ENCODE peak calls at places on chromosomes 2 and 18, in seven cellular contexts. H is psoas muscle, E is heart right ventricle, A is prostate gland, C is HCT116, M is BE2C, R is astrocyte. S is an unnamed sample.

GRCh38 chr2:158098171-158098570 is 3.5 kb upstream of the UPP2 start:
- DNase-seq in M (no peak), C (no peak), A (no peak), H (no peak), E (no peak), R (no peak), S (no peak)

GRCh38 chr18:46070683-46071614 is 1.1 kb downstream of the PSTPIP2 start:
- DNase-seq in C (no peak), R (no peak), E (no peak), M (no peak), A (no peak), H (no peak), S (peak; percentile 58)

GRCh38 chr2:241110607-241111442 is 8.7 kb upstream of the MTERF4 start:
- DNase-seq in E (no peak), C (no peak), M (no peak), R (no peak), H (no peak), A (no peak), S (no peak)

GRCh38 chr18:56139792-56140254 is 498.6 kb downstream of the TXNL1 start:
- DNase-seq in R (peak; percentile 95), A (no peak), E (peak; percentile 24), M (no peak), H (peak; percentile 79), C (no peak), S (no peak)

GRCh38 chr2:74917702-74918619 is 40.5 kb upstream of the POLE4 start:
- DNase-seq in E (no peak), H (no peak), C (no peak), A (no peak), R (peak; percentile 59), M (no peak), S (peak; percentile 22)

GRCh38 chr18:68284236-68284635 is 430.7 kb downstream of the TMX3 start:
- DNase-seq in R (no peak), E (no peak), C (no peak), A (no peak), M (no peak), H (no peak), S (no peak)

GRCh38 chr18:13369353-13369752 is 150.8 kb downstream of the LDLRAD4 start:
- DNase-seq in A (no peak), H (no peak), M (no peak), E (no peak), R (no peak), C (no peak), S (no peak)

GRCh38 chr2:64514018-64514417 is 10.1 kb upstream of the AFTPH start:
- DNase-seq in R (no peak), M (no peak), A (peak; percentile 22), C (no peak), H (no peak), E (no peak), S (no peak)

GRCh38 chr2:238093181-238094140 is 6.7 kb upstream of the ESPNL start:
- DNase-seq in M (no peak), C (no peak), R (no peak), E (no peak), A (no peak), H (peak; percentile 53), S (no peak)

GRCh38 chr2:233084488-233084887 is 24.3 kb downstream of the INPP5D start:
- DNase-seq in E (peak; percentile 35), H (peak; percentile 65), R (no peak), C (no peak), A (peak; percentile 16), M (no peak), S (peak; percentile 98)

GRCh38 chr2:233087725-233088124 is 27.6 kb downstream of the INPP5D start:
- DNase-seq in R (no peak), M (no peak), H (no peak), E (no peak), C (no peak), A (no peak), S (no peak)

GRCh38 chr2:233085037-233085838 is 25.1 kb downstream of the INPP5D start:
- DNase-seq in R (no peak), E (no peak), C (no peak), H (no peak), A (no peak), M (no peak), S (no peak)

GRCh38 chr2:233083782-233084181 is 23.6 kb downstream of the INPP5D start:
- DNase-seq in R (no peak), A (no peak), C (no peak), M (no peak), E (no peak), H (no peak), S (no peak)

DNA sequence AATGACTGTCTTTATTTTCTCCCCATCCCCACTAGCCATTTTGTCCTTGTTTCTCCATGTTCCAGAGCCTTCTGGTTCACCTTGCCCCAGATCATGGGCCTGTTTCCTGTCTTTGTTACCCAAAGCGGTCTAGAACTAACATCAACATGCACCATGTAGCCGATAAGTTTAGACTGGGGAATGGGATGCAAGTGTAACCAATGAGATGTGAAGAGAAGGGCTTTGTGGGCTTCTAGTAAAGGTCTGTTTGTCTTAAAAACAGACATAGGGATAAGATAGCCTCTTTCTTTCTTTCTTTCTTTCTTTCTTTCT is 25.7 kb downstream of the INPP5D start:
- DNase-seq in E (no peak), C (no peak), H (no peak), A (no peak), M (no peak), R (no peak), S (no peak)
- H3K4me3 ChIP-seq in E (no peak overlapping the region), C (no peak overlapping the region), H (no peak overlapping the region), A (no peak overlapping the region), M (no peak overlapping the region), R (no peak overlapping the region), S (no peak overlapping the region)

GRCh38 chr2:120779781-120780283 is 44.2 kb downstream of the GLI2 start:
- DNase-seq in M (no peak), C (no peak), A (no peak), R (peak; percentile 98), E (peak; percentile 1), H (no peak), S (peak; percentile 38)
- TF ChIP-seq CTCF in M (no peak), C (no peak), A (no peak), R (no peak), E (no peak), H (no peak), S (no peak)

DNA sequence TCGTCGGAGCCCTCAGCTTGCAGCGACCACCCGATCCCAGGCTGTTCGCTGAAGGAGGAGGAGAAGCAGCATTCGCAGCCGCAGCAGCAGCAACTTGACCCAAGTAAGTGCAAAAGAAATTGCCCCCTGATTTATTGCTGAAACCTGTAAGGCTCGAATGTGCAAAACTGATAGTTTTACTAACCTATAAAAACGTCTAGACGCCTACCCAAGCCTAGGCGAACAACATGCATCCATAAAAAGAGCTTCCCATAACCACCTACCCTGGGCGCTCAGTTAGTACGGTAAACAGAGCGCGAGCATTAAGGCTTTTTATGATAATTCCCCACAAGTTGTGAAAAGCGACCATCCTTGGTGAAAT is 944 bp downstream of the HOXD9 start:
- DNase-seq in E (no peak), A (no peak), C (no peak), M (no peak), H (no peak), R (no peak), S (no peak)
- H3K4me3 ChIP-seq in E (no peak overlapping the region), A (peak overlapping the region; percentile 29), C (no peak overlapping the region), M (peak overlapping the region; percentile 68), H (peak overlapping the region; percentile 83), R (no peak overlapping the region), S (no peak overlapping the region)

DNA sequence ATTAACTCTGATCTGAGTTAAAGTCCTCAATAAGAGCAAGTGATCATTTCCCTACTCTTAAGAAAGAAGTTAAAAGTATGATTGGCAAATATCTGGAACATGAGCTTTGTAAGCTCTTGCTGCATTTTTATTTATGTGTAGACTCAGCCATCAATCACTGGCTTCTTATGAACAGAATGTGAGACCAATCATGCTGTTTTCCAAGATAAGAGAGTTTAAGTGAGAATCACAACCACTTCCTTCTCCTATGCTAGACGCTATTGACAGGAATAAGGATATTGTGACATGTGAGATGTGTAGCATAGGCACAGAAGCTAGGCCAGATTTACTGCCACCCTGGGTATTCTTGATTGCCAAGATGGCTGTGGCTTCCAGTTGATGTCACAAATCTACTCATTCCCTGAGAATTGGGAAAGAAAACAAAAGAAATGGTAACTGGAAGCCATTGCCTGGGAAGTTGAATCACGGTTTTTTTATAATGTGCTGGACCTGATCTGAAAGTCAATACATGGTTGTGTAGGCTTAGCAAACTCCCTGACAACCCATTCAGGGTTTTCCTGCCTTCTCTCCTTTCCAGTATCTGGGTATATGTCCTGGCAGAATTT is 49.9 kb downstream of the RAB27B start:
- DNase-seq in M (no peak), H (no peak), R (peak; percentile 25), C (no peak), E (no peak), A (no peak), S (no peak)
- TF ChIP-seq CTCF in M (no peak), H (no peak), R (no peak), C (no peak), E (no peak), A (no peak), S (no peak)

DNA sequence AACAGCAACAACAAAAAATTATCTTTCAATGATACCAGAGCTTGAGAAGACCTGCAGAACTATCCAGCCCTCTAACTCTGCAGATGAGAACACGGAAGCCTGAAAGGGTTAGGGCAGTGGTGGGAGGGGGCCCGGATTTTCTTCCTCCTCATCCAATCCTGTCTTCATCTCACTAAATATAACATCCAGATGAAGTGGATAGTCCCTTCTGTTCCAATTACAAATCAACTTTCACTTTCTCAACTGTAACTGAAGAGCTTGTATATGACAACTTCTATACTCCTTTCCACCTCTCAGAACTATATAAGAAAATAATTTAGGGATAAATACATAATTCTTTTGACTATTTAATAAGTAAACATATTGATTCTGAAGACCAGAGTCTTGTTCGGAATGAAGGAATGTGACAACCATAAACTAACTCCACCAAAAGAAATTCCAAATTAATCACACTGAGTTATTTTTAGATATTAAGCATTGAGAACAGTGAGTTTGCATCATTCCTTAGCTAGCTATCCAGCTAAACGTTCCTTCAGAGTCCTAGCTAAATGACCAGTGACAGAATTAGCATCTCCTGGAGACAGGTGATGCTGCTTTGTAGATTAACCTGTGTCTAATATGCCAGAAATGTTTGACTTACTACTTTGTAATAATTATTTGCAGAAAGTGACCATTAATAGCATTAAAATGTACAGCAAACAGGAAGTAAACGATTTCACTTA is 32.7 kb downstream of the SFT2D3 start:
- DNase-seq in H (no peak), R (peak; percentile 53), C (no peak), A (no peak), E (no peak), M (no peak), S (no peak)
- H3K4me3 ChIP-seq in H (peak overlapping the region; percentile 58), R (no peak overlapping the region), C (no peak overlapping the region), A (no peak overlapping the region), E (peak overlapping the region; percentile 16), M (no peak overlapping the region), S (no peak overlapping the region)

DNA sequence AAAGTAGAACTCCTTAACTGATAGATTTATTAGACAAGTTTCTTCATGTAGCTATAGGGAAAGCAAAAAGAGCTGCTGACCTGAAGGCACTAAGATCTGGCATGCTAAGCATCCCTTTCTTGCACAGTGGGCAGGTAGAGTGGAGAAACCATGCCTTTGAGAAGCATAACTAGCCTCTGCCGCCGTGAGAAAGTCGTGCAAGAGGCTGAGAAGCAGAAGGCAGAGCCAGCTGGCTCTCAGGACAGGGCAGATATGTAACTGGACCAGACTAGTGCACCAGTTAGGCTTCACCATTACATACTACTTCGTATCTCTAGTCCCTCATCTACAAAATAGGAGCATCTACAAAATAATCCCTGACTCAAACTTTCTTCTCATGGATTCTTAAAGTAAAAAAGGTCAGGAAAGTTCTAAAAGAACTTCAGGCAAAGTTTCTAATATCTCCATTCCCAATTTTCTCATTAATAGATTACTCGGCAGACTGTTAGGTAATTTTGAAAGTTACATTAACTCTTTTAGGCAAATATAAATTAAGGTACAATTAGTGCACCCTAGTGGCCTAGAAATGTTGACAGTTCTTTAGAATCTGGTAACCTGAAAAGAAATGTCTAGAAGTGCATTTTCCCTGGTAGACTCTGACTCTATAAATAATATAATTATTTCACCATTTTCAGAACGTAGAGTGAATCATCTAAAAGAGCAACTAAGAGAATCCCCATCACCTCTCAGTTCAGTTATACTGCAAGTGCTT is 10.3 kb downstream of the ERBB4 start:
- DNase-seq in R (no peak), M (no peak), E (peak; percentile 12), H (no peak), A (no peak), C (no peak), S (no peak)
- TF ChIP-seq CTCF in R (no peak), M (peak; percentile 19), E (no peak), H (no peak), A (no peak), C (peak; percentile 4), S (no peak)